ENCODE peak calls at places on chromosomes 6 and 20, in ten cellular contexts. D is adrenal gland; V is lower lobe of right lung; G is foreskin keratinocyte; J is IMR-90; Y is OCI-LY7; O is cardiac muscle cell; M is breast epithelium; I is CD8-positive, alpha-beta T cell; L is psoas muscle. E is an unnamed sample.

GRCh38 chr6:95087394-95088097 is 489.8 kb upstream of the MANEA start:
- DNase-seq in D (peak; percentile 17), V (no peak), G (peak; percentile 96), J (peak; percentile 94), Y (no peak), O (peak; percentile 66), M (no peak), I (no peak), L (no peak), E (no peak)

GRCh38 chr6:15322781-15323536 is 77.1 kb downstream of the JARID2 start:
- DNase-seq in D (no peak), V (no peak), G (peak; percentile 87), J (peak; percentile 57), Y (no peak), O (no peak), M (no peak), I (no peak), L (no peak), E (no peak)

GRCh38 chr20:14632906-14633305 is 295.5 kb upstream of the FLRT3 start:
- DNase-seq in D (no peak), V (no peak), G (no peak), J (no peak), Y (no peak), O (peak; percentile 36), M (no peak), I (no peak), L (no peak), E (no peak)

GRCh38 chr6:31403283-31403989 is at the start of gene MICA:
- DNase-seq in D (peak; percentile 96), V (peak; percentile 95), G (peak; percentile 84), J (peak; percentile 79), Y (peak; percentile 73), O (peak; percentile 75), M (peak; percentile 94), I (peak; percentile 76), L (peak; percentile 92), E (peak; percentile 95)

GRCh38 chr6:158000530-158001307 is 19.1 kb downstream of the SYNJ2 start:
- DNase-seq in D (no peak), V (peak; percentile 32), G (no peak), J (no peak), Y (no peak), O (no peak), M (no peak), I (no peak), L (no peak), E (no peak)

GRCh38 chr6:134826889-134827737 is 122.8 kb downstream of the ALDH8A1 start:
- DNase-seq in D (peak; percentile 91), V (no peak), G (peak; percentile 90), J (peak; percentile 81), Y (no peak), O (peak; percentile 99), M (peak; percentile 62), I (no peak), L (peak; percentile 90), E (no peak)

GRCh38 chr20:51076841-51077543 is 54.1 kb upstream of the KCNG1 start:
- DNase-seq in D (no peak), V (no peak), G (no peak), J (no peak), Y (no peak), O (no peak), M (no peak), I (no peak), L (no peak), E (no peak)

GRCh38 chr6:56002336-56002735 is 126.9 kb upstream of the BMP5 start:
- DNase-seq in D (no peak), V (no peak), G (no peak), J (no peak), Y (no peak), O (no peak), M (no peak), I (no peak), L (no peak), E (no peak)

GRCh38 chr6:41668968-41669367 is 30.7 kb downstream of the MDFI start:
- DNase-seq in D (no peak), V (no peak), G (no peak), J (no peak), Y (no peak), O (no peak), M (no peak), I (no peak), L (no peak), E (no peak)

GRCh38 chr6:107064579-107065065 is 36.6 kb downstream of the MTRES1 start:
- DNase-seq in D (peak; percentile 68), V (no peak), G (no peak), J (peak; percentile 82), Y (no peak), O (peak; percentile 90), M (no peak), I (no peak), L (no peak), E (no peak)

GRCh38 chr20:49699200-49699992 is 14.3 kb downstream of the B4GALT5 start:
- DNase-seq in D (no peak), V (no peak), G (peak; percentile 84), J (peak; percentile 67), Y (no peak), O (peak; percentile 62), M (no peak), I (no peak), L (no peak), E (no peak)

GRCh38 chr6:21102624-21103023 is 490.9 kb upstream of the SOX4 start:
- DNase-seq in D (no peak), V (no peak), G (no peak), J (no peak), Y (no peak), O (no peak), M (no peak), I (no peak), L (no peak), E (no peak)
- H3K4me1 ChIP-seq in D (no peaks in the 10 kb centered on the region), V (no peaks in the 10 kb centered on the region), G (no peaks in the 10 kb centered on the region), J (no peaks in the 10 kb centered on the region), Y (peaks cover 11% of the 10 kb centered on the region), O (peaks cover 51% of the 10 kb centered on the region), M (no peaks in the 10 kb centered on the region), I (no peaks in the 10 kb centered on the region), L (no peaks in the 10 kb centered on the region), E (peaks cover 3% of the 10 kb centered on the region)

DNA sequence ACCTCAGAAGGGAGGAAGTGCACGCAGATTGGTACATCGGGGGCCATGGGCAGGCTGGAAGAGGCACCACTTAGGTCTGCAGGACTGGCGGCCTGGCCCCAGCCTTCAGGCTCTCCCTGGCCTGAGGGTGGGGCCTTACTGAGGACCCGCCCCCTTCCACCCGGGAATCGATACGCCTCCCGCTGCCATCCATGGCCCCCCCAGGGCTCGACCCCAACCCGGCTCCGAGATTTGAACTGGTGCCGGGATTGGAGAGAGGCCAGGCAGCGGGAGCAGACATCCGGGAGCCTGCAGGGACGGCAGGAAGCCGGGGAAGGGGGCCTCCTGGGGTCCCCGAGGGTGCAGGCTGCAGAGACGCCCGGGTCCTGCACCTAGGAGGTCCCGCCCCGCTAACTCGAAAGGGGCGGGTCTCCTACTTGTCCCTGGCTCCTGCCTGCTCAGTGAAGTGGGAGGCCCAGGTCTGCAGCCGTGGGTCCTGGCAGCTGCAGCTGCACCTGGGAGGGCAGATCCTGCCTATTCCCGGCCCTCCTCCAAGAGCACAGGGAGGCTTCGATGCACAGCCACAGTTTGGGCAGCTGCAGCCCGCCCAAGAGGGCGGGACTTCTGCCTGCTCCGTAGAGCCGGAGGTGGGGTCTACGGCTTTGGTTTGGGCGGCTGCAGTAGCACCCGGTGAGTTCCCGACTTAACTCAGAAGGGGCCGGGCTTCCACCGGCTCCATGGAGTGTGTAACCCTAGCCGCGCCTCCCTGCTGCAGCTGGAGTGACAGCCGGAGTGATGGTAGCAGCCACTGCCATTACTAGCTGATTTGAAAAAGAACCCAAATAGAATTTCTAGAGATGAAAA is 35.2 kb upstream of the TBC1D22B start:
- DNase-seq in D (peak; percentile 90), V (peak; percentile 91), G (peak; percentile 92), J (peak; percentile 83), Y (peak; percentile 79), O (peak; percentile 93), M (peak; percentile 64), I (peak; percentile 60), L (peak; percentile 79), E (peak; percentile 92)
- TF ChIP-seq CTCF in D (no peak), V (no peak), G (peak; percentile 51), J (peak; percentile 1), Y (no peak), O (no peak), M (no peak), I (no peak), L (no peak), E (no peak)

DNA sequence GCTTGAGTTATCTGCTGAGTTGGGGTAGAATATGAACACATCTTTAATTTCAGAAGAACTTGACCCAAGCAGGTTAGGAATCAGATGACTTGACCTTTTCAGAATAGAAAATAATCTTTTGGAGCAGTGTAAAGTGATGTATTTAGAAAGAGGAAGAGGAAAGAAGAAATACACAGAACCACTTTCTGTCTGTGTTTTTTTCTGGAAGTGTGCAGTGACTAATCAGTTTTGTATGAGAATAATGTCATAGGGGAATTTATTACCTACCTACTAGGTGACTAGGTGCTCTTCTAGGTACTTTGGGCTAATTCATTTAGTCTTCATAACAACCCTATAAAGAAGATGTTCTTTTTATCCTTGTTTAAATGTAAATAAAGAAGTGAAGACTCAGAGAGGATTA is 3.0 kb downstream of the PPP1R14C start:
- DNase-seq in D (no peak), V (no peak), G (peak; percentile 73), J (no peak), Y (no peak), O (no peak), M (no peak), I (no peak), L (no peak), E (no peak)
- H3K4me1 ChIP-seq in D (no peaks in the 10 kb centered on the region), V (peaks cover 28% of the 10 kb centered on the region), G (peaks cover 35% of the 10 kb centered on the region), J (no peaks in the 10 kb centered on the region), Y (peaks cover 23% of the 10 kb centered on the region), O (peaks cover 43% of the 10 kb centered on the region), M (no peaks in the 10 kb centered on the region), I (no peaks in the 10 kb centered on the region), L (peaks cover 18% of the 10 kb centered on the region), E (peaks cover 18% of the 10 kb centered on the region)

GRCh38 chr6:33049323-33049722 is 24.1 kb downstream of the HLA-DPA1 start:
- DNase-seq in D (no peak), V (no peak), G (no peak), J (no peak), Y (peak; percentile 44), O (no peak), M (no peak), I (no peak), L (no peak), E (no peak)
- TF ChIP-seq CTCF in D (no peak), V (peak; percentile 20), G (peak; percentile 27), J (no peak), Y (peak; percentile 81), O (peak; percentile 24), M (no peak), I (no peak), L (no peak), E (peak; percentile 14)